ENCODE peak calls at places on chromosomes 7 and 10, in seven cellular contexts. One of them, this sample, is unnamed.

GRCh38 chr10:27485986-27486385 is 18.1 kb upstream of the RAB18 start:
- DNase-seq in SK-N-SH: no peak
- DNase-seq in HCT116: no peak
- DNase-seq in GM23338: no peak
- DNase-seq in HepG2: no peak
- DNase-seq in stomach: no peak
- DNase-seq in Panc1: no peak
- DNase-seq in this sample: no peak

GRCh38 chr7:93958216-93958615 is 36.7 kb downstream of the GNG11 start:
- DNase-seq in HCT116: no peak
- DNase-seq in SK-N-SH: no peak
- DNase-seq in stomach: no peak
- DNase-seq in Panc1: no peak
- DNase-seq in GM23338: no peak
- DNase-seq in HepG2: no peak
- DNase-seq in this sample: no peak

GRCh38 chr7:146654048-146654447 is 537.4 kb downstream of the CNTNAP2 start:
- DNase-seq in Panc1: no peak
- DNase-seq in stomach: no peak
- DNase-seq in GM23338: no peak
- DNase-seq in HCT116: no peak
- DNase-seq in HepG2: no peak
- DNase-seq in SK-N-SH: no peak
- DNase-seq in this sample: no peak

GRCh38 chr7:70587739-70588138 is 544.2 kb upstream of the GALNT17 start:
- DNase-seq in HCT116: no peak
- DNase-seq in HepG2: peak; percentile 10
- DNase-seq in SK-N-SH: no peak
- DNase-seq in Panc1: no peak
- DNase-seq in GM23338: no peak
- DNase-seq in stomach: no peak
- DNase-seq in this sample: no peak

GRCh38 chr10:86755740-86756510 is 494 bp upstream of the BMPR1A start:
- DNase-seq in SK-N-SH: peak; percentile 99
- DNase-seq in GM23338: peak; percentile 96
- DNase-seq in HepG2: peak; percentile 83
- DNase-seq in stomach: peak; percentile 90
- DNase-seq in Panc1: no peak
- DNase-seq in HCT116: peak; percentile 59
- DNase-seq in this sample: peak; percentile 94

GRCh38 chr10:133354672-133355240 is 3.1 kb downstream of the FUOM start:
- DNase-seq in HepG2: no peak
- DNase-seq in stomach: no peak
- DNase-seq in HCT116: no peak
- DNase-seq in SK-N-SH: no peak
- DNase-seq in Panc1: no peak
- DNase-seq in GM23338: no peak
- DNase-seq in this sample: no peak

GRCh38 chr7:148045521-148045920 is 545.0 kb upstream of the C7orf33 start:
- DNase-seq in SK-N-SH: no peak
- DNase-seq in GM23338: no peak
- DNase-seq in stomach: no peak
- DNase-seq in HepG2: no peak
- DNase-seq in HCT116: no peak
- DNase-seq in Panc1: no peak
- DNase-seq in this sample: no peak

GRCh38 chr10:69696073-69696731 is 66.2 kb downstream of the FAM241B start:
- DNase-seq in HCT116: peak; percentile 69
- DNase-seq in GM23338: peak; percentile 72
- DNase-seq in HepG2: peak; percentile 70
- DNase-seq in stomach: no peak
- DNase-seq in SK-N-SH: no peak
- DNase-seq in Panc1: no peak
- DNase-seq in this sample: no peak

GRCh38 chr7:67625257-67625713 is 628.7 kb downstream of the TYW1 start:
- DNase-seq in SK-N-SH: peak; percentile 86
- DNase-seq in stomach: peak; percentile 53
- DNase-seq in GM23338: peak; percentile 75
- DNase-seq in HepG2: peak; percentile 51
- DNase-seq in Panc1: peak; percentile 24
- DNase-seq in HCT116: peak; percentile 8
- DNase-seq in this sample: peak; percentile 79

GRCh38 chr10:103692421-103693069 is 162.8 kb downstream of the SH3PXD2A start:
- DNase-seq in SK-N-SH: no peak
- DNase-seq in Panc1: no peak
- DNase-seq in GM23338: peak; percentile 70
- DNase-seq in HepG2: no peak
- DNase-seq in stomach: no peak
- DNase-seq in HCT116: no peak
- DNase-seq in this sample: no peak

GRCh38 chr10:60414877-60415585 is 25.4 kb upstream of the ANK3 start:
- DNase-seq in GM23338: peak; percentile 48
- DNase-seq in SK-N-SH: no peak
- DNase-seq in Panc1: no peak
- DNase-seq in HCT116: no peak
- DNase-seq in stomach: no peak
- DNase-seq in HepG2: no peak
- DNase-seq in this sample: no peak

GRCh38 chr7:116593359-116594075 is 68.7 kb downstream of the CAV1 start:
- DNase-seq in SK-N-SH: no peak
- DNase-seq in HepG2: no peak
- DNase-seq in Panc1: no peak
- DNase-seq in stomach: no peak
- DNase-seq in HCT116: no peak
- DNase-seq in GM23338: peak; percentile 27
- DNase-seq in this sample: no peak

GRCh38 chr10:6416892-6417512 is 163.1 kb downstream of the PRKCQ start:
- DNase-seq in GM23338: peak; percentile 94
- DNase-seq in HepG2: peak; percentile 35
- DNase-seq in SK-N-SH: peak; percentile 44
- DNase-seq in Panc1: peak; percentile 24
- DNase-seq in stomach: no peak
- DNase-seq in HCT116: peak; percentile 35
- DNase-seq in this sample: no peak

GRCh38 chr7:28202222-28202621 is 21.6 kb upstream of the JAZF1 start:
- DNase-seq in HepG2: no peak
- DNase-seq in GM23338: no peak
- DNase-seq in Panc1: no peak
- DNase-seq in SK-N-SH: no peak
- DNase-seq in HCT116: no peak
- DNase-seq in stomach: no peak
- DNase-seq in this sample: no peak

GRCh38 chr7:28211006-28211405 is 30.4 kb upstream of the JAZF1 start:
- DNase-seq in stomach: no peak
- DNase-seq in HCT116: no peak
- DNase-seq in SK-N-SH: no peak
- DNase-seq in HepG2: no peak
- DNase-seq in GM23338: no peak
- DNase-seq in Panc1: no peak
- DNase-seq in this sample: no peak

GRCh38 chr7:28203498-28204240 is 23.1 kb upstream of the JAZF1 start:
- DNase-seq in SK-N-SH: no peak
- DNase-seq in stomach: no peak
- DNase-seq in HCT116: no peak
- DNase-seq in HepG2: no peak
- DNase-seq in GM23338: no peak
- DNase-seq in Panc1: no peak
- DNase-seq in this sample: no peak

GRCh38 chr7:28205505-28205904 is 24.9 kb upstream of the JAZF1 start:
- DNase-seq in Panc1: no peak
- DNase-seq in HepG2: no peak
- DNase-seq in GM23338: peak; percentile 54
- DNase-seq in stomach: no peak
- DNase-seq in SK-N-SH: no peak
- DNase-seq in HCT116: peak; percentile 27
- DNase-seq in this sample: no peak

DNA sequence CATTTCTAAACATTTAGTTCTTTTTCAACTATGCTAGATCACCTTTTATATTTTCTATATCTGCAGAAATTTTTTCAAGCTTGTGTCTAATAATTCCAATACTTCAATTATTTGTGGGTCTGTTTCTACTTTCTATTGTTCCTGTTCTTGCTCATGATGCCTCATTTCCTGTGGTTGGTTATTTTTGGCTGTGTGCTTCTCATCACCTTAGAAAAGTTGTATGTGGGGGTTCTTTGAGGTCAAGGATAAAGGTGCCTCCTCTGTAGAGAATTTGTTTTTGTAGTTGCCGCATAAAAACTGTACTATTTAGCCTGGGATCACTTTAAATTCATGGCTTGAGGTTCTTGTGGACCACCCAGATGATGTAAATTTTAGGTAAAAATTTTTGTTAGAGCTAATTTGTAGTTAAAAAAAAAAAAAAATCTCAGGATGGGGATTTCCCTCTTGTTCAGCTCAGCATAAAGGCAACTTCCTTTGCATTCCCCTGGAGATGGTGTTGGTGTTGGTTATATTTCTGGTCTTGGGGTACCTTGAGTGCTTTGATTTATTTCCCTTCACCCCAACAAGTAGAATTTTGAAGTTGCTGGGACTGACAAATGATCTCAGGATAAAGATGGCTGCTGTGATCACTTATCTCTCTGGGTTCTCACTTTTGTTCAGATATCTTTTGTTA is 27.0 kb upstream of the JAZF1 start:
- DNase-seq in Panc1: no peak
- DNase-seq in stomach: no peak
- DNase-seq in HepG2: no peak
- DNase-seq in SK-N-SH: no peak
- DNase-seq in HCT116: no peak
- DNase-seq in GM23338: no peak
- DNase-seq in this sample: no peak
- TF ChIP-seq POLR2AphosphoS5 in Panc1: no peak
- TF ChIP-seq POLR2AphosphoS5 in stomach: no peak
- TF ChIP-seq POLR2AphosphoS5 in HepG2: no peak
- TF ChIP-seq POLR2AphosphoS5 in SK-N-SH: no peak
- TF ChIP-seq POLR2AphosphoS5 in HCT116: no peak
- TF ChIP-seq POLR2AphosphoS5 in GM23338: no peak
- TF ChIP-seq POLR2AphosphoS5 in this sample: no peak

GRCh38 chr10:11141571-11142091 is 124.0 kb downstream of the CELF2 start:
- DNase-seq in Panc1: no peak
- DNase-seq in HCT116: no peak
- DNase-seq in HepG2: peak; percentile 3
- DNase-seq in stomach: no peak
- DNase-seq in GM23338: no peak
- DNase-seq in SK-N-SH: no peak
- DNase-seq in this sample: no peak

GRCh38 chr10:11144626-11145497 is 127.2 kb downstream of the CELF2 start:
- DNase-seq in Panc1: no peak
- DNase-seq in GM23338: peak; percentile 55
- DNase-seq in stomach: no peak
- DNase-seq in HCT116: no peak
- DNase-seq in HepG2: no peak
- DNase-seq in SK-N-SH: no peak
- DNase-seq in this sample: no peak

GRCh38 chr10:11142809-11143208 is 125.1 kb downstream of the CELF2 start:
- DNase-seq in HepG2: no peak
- DNase-seq in Panc1: no peak
- DNase-seq in SK-N-SH: no peak
- DNase-seq in HCT116: no peak
- DNase-seq in stomach: no peak
- DNase-seq in GM23338: no peak
- DNase-seq in this sample: no peak

GRCh38 chr10:11145498-11145855 is 127.8 kb downstream of the CELF2 start:
- DNase-seq in HCT116: no peak
- DNase-seq in Panc1: no peak
- DNase-seq in HepG2: no peak
- DNase-seq in GM23338: no peak
- DNase-seq in SK-N-SH: no peak
- DNase-seq in stomach: peak; percentile 39
- DNase-seq in this sample: peak; percentile 90

GRCh38 chr10:11143240-11143639 is 125.6 kb downstream of the CELF2 start:
- DNase-seq in HCT116: no peak
- DNase-seq in Panc1: no peak
- DNase-seq in GM23338: no peak
- DNase-seq in stomach: no peak
- DNase-seq in HepG2: no peak
- DNase-seq in SK-N-SH: no peak
- DNase-seq in this sample: no peak
- H3K27ac ChIP-seq in HCT116: no peak overlapping the region
- H3K27ac ChIP-seq in Panc1: no peak overlapping the region
- H3K27ac ChIP-seq in GM23338: no peak overlapping the region
- H3K27ac ChIP-seq in stomach: no peak overlapping the region
- H3K27ac ChIP-seq in HepG2: no peak overlapping the region
- H3K27ac ChIP-seq in SK-N-SH: no peak overlapping the region
- H3K27ac ChIP-seq in this sample: no peak overlapping the region

GRCh38 chr10:48440771-48441170 is 134.3 kb downstream of the MAPK8 start:
- DNase-seq in Panc1: no peak
- DNase-seq in HCT116: no peak
- DNase-seq in HepG2: no peak
- DNase-seq in GM23338: no peak
- DNase-seq in stomach: no peak
- DNase-seq in SK-N-SH: no peak
- DNase-seq in this sample: no peak
- TF ChIP-seq POLR2AphosphoS5 in Panc1: no peak
- TF ChIP-seq POLR2AphosphoS5 in HCT116: no peak
- TF ChIP-seq POLR2AphosphoS5 in HepG2: no peak
- TF ChIP-seq POLR2AphosphoS5 in GM23338: no peak
- TF ChIP-seq POLR2AphosphoS5 in stomach: no peak
- TF ChIP-seq POLR2AphosphoS5 in SK-N-SH: no peak
- TF ChIP-seq POLR2AphosphoS5 in this sample: no peak

GRCh38 chr7:150716939-150717338 is 526 bp downstream of the GIMAP1 start:
- DNase-seq in HepG2: no peak
- DNase-seq in HCT116: no peak
- DNase-seq in SK-N-SH: no peak
- DNase-seq in GM23338: no peak
- DNase-seq in stomach: no peak
- DNase-seq in Panc1: no peak
- DNase-seq in this sample: no peak

GRCh38 chr7:150716368-150716767 is at the start of gene GIMAP1:
- DNase-seq in stomach: no peak
- DNase-seq in HepG2: no peak
- DNase-seq in Panc1: no peak
- DNase-seq in GM23338: no peak
- DNase-seq in HCT116: no peak
- DNase-seq in SK-N-SH: no peak
- DNase-seq in this sample: peak; percentile 84

GRCh38 chr7:150717821-150718420 is 1.5 kb downstream of the GIMAP1 start:
- DNase-seq in SK-N-SH: no peak
- DNase-seq in Panc1: no peak
- DNase-seq in HCT116: no peak
- DNase-seq in stomach: no peak
- DNase-seq in HepG2: no peak
- DNase-seq in GM23338: no peak
- DNase-seq in this sample: no peak

GRCh38 chr7:150715738-150716137 is 675 bp upstream of the GIMAP1 start:
- DNase-seq in stomach: no peak
- DNase-seq in HepG2: no peak
- DNase-seq in SK-N-SH: no peak
- DNase-seq in GM23338: no peak
- DNase-seq in HCT116: no peak
- DNase-seq in Panc1: no peak
- DNase-seq in this sample: no peak

DNA sequence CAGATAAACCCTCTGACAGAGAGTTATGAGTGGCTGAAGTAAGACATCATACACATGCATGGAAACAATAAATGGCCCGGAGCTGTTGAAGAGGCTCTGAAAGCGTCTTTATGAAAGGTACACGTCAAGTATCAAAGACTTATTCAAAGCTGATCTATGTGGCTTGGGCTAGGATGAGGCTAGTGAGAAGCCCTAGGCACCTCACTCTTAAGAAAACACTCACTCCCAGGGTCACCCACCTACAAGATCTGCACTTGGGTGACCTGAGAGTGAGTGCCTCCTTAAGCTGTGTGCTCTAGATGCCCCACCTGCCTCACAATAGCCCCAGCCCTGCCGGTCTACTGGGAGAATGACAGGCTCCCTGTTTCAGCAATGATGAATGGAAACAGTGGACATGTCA is 1.1 kb upstream of the GIMAP1 start:
- DNase-seq in SK-N-SH: no peak
- DNase-seq in HepG2: no peak
- DNase-seq in Panc1: no peak
- DNase-seq in GM23338: no peak
- DNase-seq in stomach: no peak
- DNase-seq in HCT116: no peak
- DNase-seq in this sample: no peak
- H3K27ac ChIP-seq in SK-N-SH: no peak overlapping the region
- H3K27ac ChIP-seq in HepG2: no peak overlapping the region
- H3K27ac ChIP-seq in Panc1: no peak overlapping the region
- H3K27ac ChIP-seq in GM23338: no peak overlapping the region
- H3K27ac ChIP-seq in stomach: no peak overlapping the region
- H3K27ac ChIP-seq in HCT116: no peak overlapping the region
- H3K27ac ChIP-seq in this sample: peak overlapping the region; percentile 79